ENCODE peak calls at places on chromosomes 3 and 15, in four cellular contexts. Z, F, N and D are unnamed samples.

GRCh38 chr3:120348065-120348980 is 831 bp downstream of the LRRC58 start:
- DNase-seq in Z (no peak), F (no peak), N (peak; percentile 65), D (peak; percentile 21)

GRCh38 chr3:52891615-52892081 is 5.7 kb downstream of the STIMATE start:
- DNase-seq in Z (no peak), F (peak; percentile 73), N (peak; percentile 76), D (peak; percentile 38)

GRCh38 chr3:61560452-61561373 is 658 bp upstream of the PTPRG start:
- DNase-seq in Z (no peak), F (peak; percentile 78), N (peak; percentile 92), D (peak; percentile 74)

GRCh38 chr15:71125831-71126453 is 10.7 kb downstream of the THSD4 start:
- DNase-seq in Z (no peak), F (no peak), N (no peak), D (no peak)

GRCh38 chr15:36117394-36117793 is 462.0 kb upstream of the CDIN1 start:
- DNase-seq in Z (no peak), F (no peak), N (no peak), D (no peak)

GRCh38 chr3:52454938-52455282 is 494 bp upstream of the NISCH start:
- DNase-seq in Z (no peak), F (no peak), N (no peak), D (no peak)

GRCh38 chr15:85414495-85414894 is 34.1 kb downstream of the AKAP13 start:
- DNase-seq in Z (peak; percentile 35), F (no peak), N (peak; percentile 51), D (no peak)

GRCh38 chr3:152857082-152857481 is 22.2 kb downstream of the P2RY1 start:
- DNase-seq in Z (no peak), F (peak; percentile 13), N (no peak), D (no peak)

GRCh38 chr15:23866832-23867231 is 179.7 kb upstream of the NDN start:
- DNase-seq in Z (peak; percentile 8), F (no peak), N (peak; percentile 4), D (no peak)

GRCh38 chr3:188197388-188197847 is 43.5 kb downstream of the LPP start:
- DNase-seq in Z (no peak), F (no peak), N (no peak), D (no peak)

GRCh38 chr15:78763796-78764241 is 47.4 kb downstream of the ADAMTS7 start:
- DNase-seq in Z (no peak), F (no peak), N (no peak), D (no peak)

GRCh38 chr3:53236112-53236841 is 19.5 kb downstream of the TKT start:
- DNase-seq in Z (no peak), F (peak; percentile 82), N (peak; percentile 85), D (peak; percentile 66)

GRCh38 chr3:109275702-109276293 is 40.5 kb downstream of the DPPA2 start:
- DNase-seq in Z (no peak), F (peak; percentile 1), N (peak; percentile 72), D (peak; percentile 87)

GRCh38 chr3:31895471-31895870 is 85.6 kb downstream of the OSBPL10 start:
- DNase-seq in Z (no peak), F (no peak), N (peak; percentile 12), D (no peak)

GRCh38 chr3:30112904-30113484 is 493.4 kb upstream of the TGFBR2 start:
- DNase-seq in Z (peak; percentile 79), F (peak; percentile 35), N (peak; percentile 86), D (peak; percentile 46)